ENCODE peak calls at places on chromosomes 2 and 18, in ten cellular contexts. Q is left lung, Z is neural crest cell, M is GM12865, R is lung, W is spleen, B is WERI-Rb-1, G is tibial artery, D is IMR-90, I is lower lobe of right lung. K is an unnamed sample.

GRCh38 chr2:28356095-28356911 is 36.4 kb upstream of the FOSL2 start:
- DNase-seq in Q (peak), Z (no peak), M (no peak), R (peak), W (peak), B (no peak), G (peak), D (peak), I (peak), K (peak)

GRCh38 chr2:28583899-28584553 is 88.2 kb downstream of the PLB1 start:
- DNase-seq in Q (no peak), Z (no peak), M (peak), R (peak), W (no peak), B (no peak), G (peak), D (peak), I (no peak), K (peak)

GRCh38 chr2:181602017-181602416 is 54.9 kb downstream of the CERKL start:
- DNase-seq in Q (no peak), Z (no peak), M (no peak), R (no peak), W (no peak), B (no peak), G (no peak), D (no peak), I (no peak), K (no peak)

GRCh38 chr2:66431840-66432511 is 2.9 kb upstream of the MEIS1 start:
- DNase-seq in Q (peak), Z (no peak), M (no peak), R (no peak), W (no peak), B (no peak), G (peak), D (no peak), I (peak), K (peak)

GRCh38 chr18:78582898-78583738 is 396.5 kb upstream of the SALL3 start:
- DNase-seq in Q (no peak), Z (no peak), M (no peak), R (no peak), W (no peak), B (no peak), G (no peak), D (no peak), I (no peak), K (no peak)

GRCh38 chr2:200308001-200308400 is 1.5 kb downstream of the SPATS2L start:
- DNase-seq in Q (no peak), Z (no peak), M (no peak), R (no peak), W (no peak), B (no peak), G (no peak), D (peak), I (no peak), K (no peak)

GRCh38 chr2:74199275-74199701 is 873 bp downstream of the MTHFD2 start:
- DNase-seq in Q (no peak), Z (no peak), M (no peak), R (no peak), W (no peak), B (no peak), G (no peak), D (no peak), I (no peak), K (peak)

GRCh38 chr2:22626621-22627020 is 758.4 kb upstream of the KLHL29 start:
- DNase-seq in Q (no peak), Z (no peak), M (peak), R (no peak), W (no peak), B (peak), G (no peak), D (no peak), I (no peak), K (peak)

GRCh38 chr2:159904127-159904564 is 106.1 kb upstream of the CD302 start:
- DNase-seq in Q (peak), Z (no peak), M (peak), R (peak), W (peak), B (no peak), G (peak), D (no peak), I (no peak), K (no peak)

GRCh38 chr2:213934560-213934959 is 476.3 kb upstream of the VWC2L start:
- DNase-seq in Q (no peak), Z (no peak), M (peak), R (no peak), W (no peak), B (no peak), G (no peak), D (peak), I (no peak), K (no peak)

GRCh38 chr2:69027060-69027459 is 14.1 kb downstream of the ANTXR1 start:
- DNase-seq in Q (peak), Z (no peak), M (no peak), R (no peak), W (no peak), B (no peak), G (no peak), D (no peak), I (no peak), K (no peak)

GRCh38 chr18:76426738-76427305 is 68.2 kb downstream of the ZNF516 start:
- DNase-seq in Q (peak), Z (peak), M (no peak), R (peak), W (peak), B (peak), G (no peak), D (no peak), I (peak), K (peak)

GRCh38 chr2:230326453-230327417 is at the start of gene SP140L:
- DNase-seq in Q (peak), Z (no peak), M (peak), R (peak), W (peak), B (no peak), G (peak), D (peak), I (peak), K (no peak)

GRCh38 chr2:88187038-88187676 is 17.0 kb downstream of the THNSL2 start:
- DNase-seq in Q (no peak), Z (peak), M (peak), R (peak), W (no peak), B (peak), G (no peak), D (peak), I (no peak), K (peak)

GRCh38 chr2:240629968-240630770 is 4.9 kb downstream of the GPR35 start:
- DNase-seq in Q (peak), Z (no peak), M (no peak), R (no peak), W (peak), B (no peak), G (peak), D (no peak), I (peak), K (no peak)

GRCh38 chr2:226652388-226652787 is 147.2 kb downstream of the IRS1 start:
- DNase-seq in Q (no peak), Z (no peak), M (peak), R (no peak), W (no peak), B (no peak), G (no peak), D (peak), I (no peak), K (no peak)

GRCh38 chr2:231680284-231680991 is 27.9 kb upstream of the PTMA start:
- DNase-seq in Q (no peak), Z (peak), M (peak), R (no peak), W (peak), B (peak), G (no peak), D (no peak), I (no peak), K (no peak)

GRCh38 chr2:196241175-196241574 is 69.8 kb upstream of the STK17B start:
- DNase-seq in Q (peak), Z (no peak), M (no peak), R (no peak), W (peak), B (no peak), G (no peak), D (no peak), I (no peak), K (no peak)

GRCh38 chr2:74440378-74441110 is 1.2 kb downstream of the RTKN start:
- DNase-seq in Q (peak), Z (peak), M (peak), R (peak), W (peak), B (peak), G (peak), D (peak), I (peak), K (peak)

GRCh38 chr2:196390243-196391148 is 219.1 kb upstream of the STK17B start:
- DNase-seq in Q (no peak), Z (no peak), M (no peak), R (no peak), W (no peak), B (no peak), G (no peak), D (no peak), I (no peak), K (no peak)

GRCh38 chr2:185984670-185985069 is 246.1 kb downstream of the FSIP2 start:
- DNase-seq in Q (no peak), Z (no peak), M (no peak), R (no peak), W (no peak), B (no peak), G (no peak), D (no peak), I (no peak), K (no peak)

GRCh38 chr18:70411307-70411706 is 122.5 kb downstream of the SOCS6 start:
- DNase-seq in Q (no peak), Z (no peak), M (peak), R (no peak), W (no peak), B (no peak), G (no peak), D (no peak), I (no peak), K (no peak)

GRCh38 chr18:21284540-21284939 is 42.5 kb downstream of the GREB1L start:
- DNase-seq in Q (no peak), Z (no peak), M (no peak), R (no peak), W (no peak), B (no peak), G (no peak), D (no peak), I (no peak), K (no peak)

GRCh38 chr2:219453691-219454131 is 19.1 kb downstream of the SPEG start:
- DNase-seq in Q (no peak), Z (no peak), M (no peak), R (no peak), W (no peak), B (peak), G (peak), D (peak), I (peak), K (no peak)

GRCh38 chr2:96946060-96946459 is 40.3 kb downstream of the FAM178B start:
- DNase-seq in Q (no peak), Z (no peak), M (no peak), R (no peak), W (no peak), B (no peak), G (no peak), D (no peak), I (no peak), K (no peak)

GRCh38 chr2:32772623-32773221 is 144.9 kb downstream of the TTC27 start:
- DNase-seq in Q (no peak), Z (peak), M (peak), R (no peak), W (no peak), B (peak), G (no peak), D (peak), I (no peak), K (peak)

GRCh38 chr2:239533917-239534316 is 133.1 kb upstream of the HDAC4 start:
- DNase-seq in Q (no peak), Z (no peak), M (no peak), R (no peak), W (peak), B (no peak), G (no peak), D (no peak), I (no peak), K (no peak)

GRCh38 chr18:52723456-52724065 is 383.6 kb downstream of the DCC start:
- DNase-seq in Q (no peak), Z (no peak), M (no peak), R (no peak), W (no peak), B (no peak), G (no peak), D (no peak), I (no peak), K (peak)

DNA sequence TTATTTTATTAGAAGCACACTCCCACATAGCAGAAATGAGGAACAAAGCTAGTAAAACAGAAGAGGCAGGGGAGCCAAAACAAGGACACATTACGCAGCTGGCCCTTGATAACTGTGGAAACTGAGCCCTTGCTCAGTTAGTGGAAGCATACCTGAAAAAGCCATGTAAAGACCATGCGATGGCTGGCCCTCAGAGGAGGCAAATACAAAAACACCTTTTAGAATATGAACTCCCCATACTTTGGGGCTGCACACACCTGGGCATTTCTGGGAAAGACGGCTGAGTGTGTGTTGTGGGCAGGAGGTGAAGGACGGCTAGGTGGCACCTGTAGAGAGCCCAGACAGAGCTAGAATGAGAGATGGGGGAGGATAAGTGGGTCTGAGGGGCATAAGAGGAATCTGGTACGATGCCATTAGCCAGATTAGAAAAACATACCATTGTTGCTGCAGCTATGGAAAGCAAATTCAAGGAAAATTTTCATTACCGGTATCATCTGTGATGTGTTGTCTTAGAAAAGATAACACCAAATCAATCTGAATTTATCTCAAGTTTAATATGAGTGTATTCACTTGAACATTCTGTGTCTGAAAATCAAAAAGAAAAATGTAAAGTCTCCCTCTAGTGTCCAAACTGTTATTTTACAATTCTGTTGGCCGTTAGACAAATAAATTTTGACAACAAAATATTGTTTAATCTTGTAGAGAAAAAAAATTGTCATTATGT is 45.2 kb upstream of the SULT1C3 start:
- DNase-seq in Q (no peak), Z (no peak), M (no peak), R (no peak), W (no peak), B (no peak), G (no peak), D (no peak), I (no peak), K (no peak)
- TF ChIP-seq CTCF in Q (no peak), Z (peak), M (peak), R (no peak), W (no peak), B (peak), G (peak), D (peak), I (peak), K (peak)

DNA sequence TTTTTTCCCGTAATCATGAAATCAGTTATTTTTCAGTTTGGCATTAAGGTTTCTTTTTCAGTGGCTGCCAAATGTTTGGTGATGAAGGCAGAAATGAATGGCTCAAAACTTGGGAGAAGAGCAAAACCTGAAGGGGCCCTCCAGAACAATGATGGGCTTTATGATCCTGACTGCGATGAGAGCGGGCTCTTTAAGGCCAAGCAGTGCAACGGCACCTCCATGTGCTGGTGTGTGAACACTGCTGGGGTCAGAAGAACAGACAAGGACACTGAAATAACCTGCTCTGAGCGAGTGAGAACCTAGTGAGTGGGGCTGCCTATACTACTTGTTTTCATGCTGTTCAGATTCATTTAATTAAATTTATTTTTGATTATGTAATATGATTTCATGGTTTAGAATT is 29.2 kb upstream of the MSH2 start:
- DNase-seq in Q (no peak), Z (peak), M (no peak), R (no peak), W (no peak), B (peak), G (no peak), D (no peak), I (no peak), K (no peak)
- TF ChIP-seq CTCF in Q (no peak), Z (peak), M (no peak), R (no peak), W (no peak), B (peak), G (no peak), D (no peak), I (no peak), K (no peak)

GRCh38 chr2:10439185-10439879 is 8.8 kb downstream of the ODC1 start:
- DNase-seq in Q (peak), Z (no peak), M (no peak), R (no peak), W (no peak), B (no peak), G (no peak), D (no peak), I (no peak), K (no peak)
- TF ChIP-seq CTCF in Q (no peak), Z (no peak), M (no peak), R (no peak), W (no peak), B (no peak), G (no peak), D (no peak), I (no peak), K (no peak)

GRCh38 chr18:13605477-13605876 is 120.9 kb downstream of the FAM210A start:
- DNase-seq in Q (no peak), Z (no peak), M (no peak), R (no peak), W (no peak), B (no peak), G (no peak), D (no peak), I (no peak), K (no peak)
- TF ChIP-seq CTCF in Q (no peak), Z (no peak), M (no peak), R (no peak), W (no peak), B (no peak), G (no peak), D (no peak), I (no peak), K (no peak)

GRCh38 chr2:217919781-217920351 is 82.9 kb downstream of the TNS1 start:
- DNase-seq in Q (peak), Z (no peak), M (no peak), R (no peak), W (no peak), B (no peak), G (peak), D (peak), I (peak), K (no peak)

GRCh38 chr2:217923007-217923686 is 79.6 kb downstream of the TNS1 start:
- DNase-seq in Q (peak), Z (no peak), M (no peak), R (no peak), W (no peak), B (no peak), G (no peak), D (no peak), I (no peak), K (no peak)

GRCh38 chr2:217920879-217921603 is 81.8 kb downstream of the TNS1 start:
- DNase-seq in Q (peak), Z (no peak), M (no peak), R (no peak), W (no peak), B (no peak), G (peak), D (peak), I (no peak), K (no peak)

GRCh38 chr2:217924346-217924901 is 78.4 kb downstream of the TNS1 start:
- DNase-seq in Q (no peak), Z (no peak), M (no peak), R (no peak), W (no peak), B (no peak), G (no peak), D (no peak), I (no peak), K (no peak)

GRCh38 chr2:217922101-217923006 is 80.4 kb downstream of the TNS1 start:
- DNase-seq in Q (peak), Z (no peak), M (no peak), R (no peak), W (no peak), B (no peak), G (peak), D (peak), I (no peak), K (peak)
- TF ChIP-seq CTCF in Q (no peak), Z (peak), M (no peak), R (no peak), W (peak), B (no peak), G (peak), D (peak), I (peak), K (no peak)

GRCh38 chr2:179837408-179837807 is 24.0 kb downstream of the ZNF385B start:
- DNase-seq in Q (no peak), Z (no peak), M (no peak), R (no peak), W (no peak), B (no peak), G (no peak), D (peak), I (no peak), K (no peak)

GRCh38 chr2:179843541-179843940 is 17.9 kb downstream of the ZNF385B start:
- DNase-seq in Q (no peak), Z (no peak), M (no peak), R (no peak), W (no peak), B (no peak), G (no peak), D (no peak), I (no peak), K (no peak)

GRCh38 chr2:179840840-179841239 is 20.6 kb downstream of the ZNF385B start:
- DNase-seq in Q (no peak), Z (no peak), M (no peak), R (no peak), W (no peak), B (no peak), G (no peak), D (no peak), I (no peak), K (no peak)

DNA sequence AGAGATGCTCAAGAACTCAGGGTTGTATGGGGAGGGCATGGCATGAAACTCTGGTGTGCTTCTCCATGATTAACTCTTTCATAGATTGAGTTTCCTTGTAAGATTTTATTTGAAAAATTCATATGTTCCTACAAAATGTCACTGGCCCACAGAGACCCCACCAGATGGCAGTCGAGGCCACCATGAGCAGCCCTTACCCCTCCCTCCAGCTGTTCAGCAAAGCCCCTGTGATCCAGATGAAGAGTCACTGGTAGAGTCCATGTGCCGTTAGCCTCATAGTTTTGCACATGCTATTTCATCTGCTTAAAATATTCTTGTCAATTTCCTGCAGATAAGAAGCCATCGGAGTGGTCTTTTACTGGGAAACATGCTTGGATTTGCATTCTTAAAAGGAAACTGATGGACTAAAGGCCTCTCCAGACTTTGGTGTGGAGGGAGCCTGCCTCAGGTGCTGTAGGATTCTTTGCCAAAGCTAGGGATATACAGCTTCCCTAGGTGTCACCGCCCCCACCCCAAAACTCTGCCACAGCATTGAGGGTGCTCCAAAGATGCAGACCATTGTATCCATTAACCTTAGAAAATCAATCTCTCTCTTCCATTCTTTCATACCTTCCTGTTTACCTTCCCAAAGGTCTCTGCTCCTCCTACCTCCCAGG is 18.8 kb downstream of the ZNF385B start:
- DNase-seq in Q (no peak), Z (peak), M (peak), R (no peak), W (no peak), B (peak), G (no peak), D (no peak), I (no peak), K (peak)
- TF ChIP-seq CTCF in Q (peak), Z (peak), M (peak), R (no peak), W (no peak), B (peak), G (peak), D (no peak), I (peak), K (peak)